ENCODE peak calls at places on chromosomes 11 and 22, in ten cellular contexts. H, T, L, N, G, O, R, X, C and K are unnamed samples.

GRCh38 chr11:119709638-119710346 is 19.2 kb downstream of the NECTIN1 start:
- DNase-seq in C (peak), O (peak), R (no peak), X (no peak), H (peak), L (peak), N (peak), G (no peak), T (peak), K (no peak)

GRCh38 chr22:46149998-46150549 is at the start of gene PPARA:
- DNase-seq in N (peak), O (peak), G (no peak), C (peak), R (peak), L (peak), T (peak), X (peak), H (peak), K (peak)

GRCh38 chr22:37818397-37819099 is 4.6 kb upstream of the GALR3 start:
- DNase-seq in R (no peak), L (peak), C (peak), N (peak), O (peak), H (peak), X (peak), G (no peak), T (peak), K (no peak)

GRCh38 chr11:32131321-32131720 is 40.4 kb downstream of the RCN1 start:
- DNase-seq in L (no peak), X (peak), H (peak), N (peak), T (no peak), O (no peak), C (no peak), R (no peak), G (no peak), K (no peak)

GRCh38 chr22:49628351-49629023 is 199.2 kb downstream of the BRD1 start:
- DNase-seq in C (no peak), L (no peak), N (no peak), T (no peak), O (peak), X (no peak), R (no peak), H (no peak), G (no peak), K (peak)

GRCh38 chr22:46737976-46738641 is at the start of gene CERK:
- DNase-seq in H (peak), N (peak), O (peak), C (peak), R (peak), L (no peak), G (no peak), T (peak), X (peak), K (no peak)

GRCh38 chr22:42180349-42180842 is 49.8 kb upstream of the CYP2D6 start:
- DNase-seq in R (no peak), G (no peak), T (peak), H (no peak), C (no peak), L (no peak), N (no peak), O (no peak), X (no peak), K (no peak)

GRCh38 chr11:93034031-93034430 is 64.6 kb downstream of the MTNR1B start:
- DNase-seq in T (peak), G (no peak), X (no peak), L (no peak), O (no peak), C (no peak), N (peak), R (no peak), H (peak), K (no peak)

GRCh38 chr11:45145421-45146071 is 893 bp upstream of the PRDM11 start:
- DNase-seq in O (no peak), L (peak), G (no peak), C (no peak), R (no peak), T (peak), X (no peak), N (peak), H (peak), K (peak)

GRCh38 chr11:2097356-2097997 is 41.7 kb downstream of the IGF2 start:
- DNase-seq in L (peak), G (peak), N (peak), T (peak), C (no peak), O (peak), H (peak), X (peak), R (no peak), K (peak)

GRCh38 chr22:40043086-40043485 is 48.3 kb downstream of the FAM83F start:
- DNase-seq in L (peak), C (no peak), N (no peak), H (peak), G (no peak), X (no peak), T (peak), O (no peak), R (no peak), K (no peak)

GRCh38 chr11:12070446-12071267 is 39.7 kb upstream of the MICAL2 start:
- DNase-seq in O (no peak), N (no peak), H (no peak), L (no peak), R (no peak), X (no peak), C (no peak), G (no peak), T (peak), K (no peak)

GRCh38 chr11:118851970-118852369 is 31.7 kb upstream of the CXCR5 start:
- DNase-seq in N (no peak), H (no peak), G (no peak), C (peak), T (no peak), O (no peak), X (no peak), R (no peak), L (peak), K (no peak)

GRCh38 chr11:85589373-85589772 is 37.8 kb downstream of the DLG2 start:
- DNase-seq in N (no peak), C (no peak), R (no peak), H (no peak), G (no peak), L (no peak), X (no peak), O (no peak), T (no peak), K (no peak)

GRCh38 chr22:50296658-50297490 is 10.6 kb downstream of the PLXNB2 start:
- DNase-seq in X (no peak), T (no peak), G (no peak), H (no peak), N (no peak), L (no peak), O (no peak), C (no peak), R (no peak), K (no peak)

GRCh38 chr11:9568161-9568853 is 5.2 kb upstream of the WEE1 start:
- DNase-seq in C (no peak), L (no peak), T (peak), X (no peak), O (no peak), R (no peak), G (no peak), H (peak), N (no peak), K (no peak)

GRCh38 chr11:125300791-125301218 is 136.3 kb downstream of the PKNOX2 start:
- DNase-seq in G (peak), L (no peak), R (no peak), X (peak), H (peak), T (peak), C (no peak), O (no peak), N (peak), K (no peak)

GRCh38 chr11:19187880-19188279 is 13.9 kb downstream of the CSRP3 start:
- DNase-seq in X (no peak), O (no peak), T (no peak), R (no peak), G (no peak), H (no peak), N (no peak), L (no peak), C (no peak), K (no peak)

GRCh38 chr11:82046778-82047177 is 686.9 kb downstream of the FAM181B start:
- DNase-seq in N (no peak), H (peak), G (no peak), O (no peak), T (peak), L (no peak), C (no peak), R (no peak), X (no peak), K (no peak)

GRCh38 chr11:116636341-116636968 is 136.3 kb downstream of the BUD13 start:
- DNase-seq in O (no peak), R (no peak), T (no peak), H (no peak), L (no peak), X (no peak), G (no peak), C (no peak), N (no peak), K (no peak)

GRCh38 chr11:128890543-128891409 is at the start of gene KCNJ5:
- DNase-seq in G (no peak), X (no peak), C (no peak), H (peak), T (no peak), R (peak), L (no peak), O (no peak), N (peak), K (peak)

GRCh38 chr11:96397863-96398262 is 8.1 kb downstream of the JRKL start:
- DNase-seq in X (no peak), L (no peak), O (no peak), R (no peak), H (no peak), N (no peak), C (no peak), G (no peak), T (no peak), K (no peak)

GRCh38 chr11:59754494-59754858 is 700 bp upstream of the STX3 start:
- DNase-seq in X (no peak), C (peak), R (peak), L (peak), O (peak), H (no peak), G (no peak), T (peak), N (no peak), K (no peak)